ENCODE peak calls at places on chromosomes 5 and 9, in ten cellular contexts. One of them, this sample, is unnamed.

GRCh38 chr5:168974081-168974480 is 326.9 kb downstream of the SLIT3 start:
- DNase-seq in AG04449: no peak
- DNase-seq in astrocyte of the cerebellum: no peak
- DNase-seq in GM13976: no peak
- DNase-seq in CD4-positive, alpha-beta T cell: no peak
- DNase-seq in lower lobe of right lung: no peak
- DNase-seq in brain microvascular endothelial cell: no peak
- DNase-seq in Panc1: no peak
- DNase-seq in psoas muscle: no peak
- DNase-seq in foreskin fibroblast: no peak
- DNase-seq in this sample: no peak

GRCh38 chr5:56527174-56527573 is 288.2 kb upstream of the MAP3K1 start:
- DNase-seq in AG04449: no peak
- DNase-seq in astrocyte of the cerebellum: no peak
- DNase-seq in GM13976: no peak
- DNase-seq in CD4-positive, alpha-beta T cell: no peak
- DNase-seq in lower lobe of right lung: no peak
- DNase-seq in brain microvascular endothelial cell: no peak
- DNase-seq in Panc1: no peak
- DNase-seq in psoas muscle: no peak
- DNase-seq in foreskin fibroblast: no peak
- DNase-seq in this sample: no peak

GRCh38 chr5:63961598-63962161 is 565 bp downstream of the HTR1A start:
- DNase-seq in AG04449: no peak
- DNase-seq in astrocyte of the cerebellum: no peak
- DNase-seq in GM13976: peak
- DNase-seq in CD4-positive, alpha-beta T cell: no peak
- DNase-seq in lower lobe of right lung: no peak
- DNase-seq in brain microvascular endothelial cell: no peak
- DNase-seq in Panc1: no peak
- DNase-seq in psoas muscle: peak
- DNase-seq in foreskin fibroblast: no peak
- DNase-seq in this sample: no peak

GRCh38 chr5:11928909-11929308 is 24.7 kb upstream of the CTNND2 start:
- DNase-seq in AG04449: no peak
- DNase-seq in astrocyte of the cerebellum: no peak
- DNase-seq in GM13976: no peak
- DNase-seq in CD4-positive, alpha-beta T cell: no peak
- DNase-seq in lower lobe of right lung: no peak
- DNase-seq in brain microvascular endothelial cell: no peak
- DNase-seq in Panc1: no peak
- DNase-seq in psoas muscle: no peak
- DNase-seq in foreskin fibroblast: no peak
- DNase-seq in this sample: no peak

GRCh38 chr5:169577966-169578365 is 5.6 kb upstream of the SPDL1 start:
- DNase-seq in AG04449: no peak
- DNase-seq in astrocyte of the cerebellum: no peak
- DNase-seq in GM13976: no peak
- DNase-seq in CD4-positive, alpha-beta T cell: no peak
- DNase-seq in lower lobe of right lung: no peak
- DNase-seq in brain microvascular endothelial cell: no peak
- DNase-seq in Panc1: no peak
- DNase-seq in psoas muscle: no peak
- DNase-seq in foreskin fibroblast: no peak
- DNase-seq in this sample: no peak

GRCh38 chr9:34001308-34001707 is 47.4 kb downstream of the UBAP2 start:
- DNase-seq in AG04449: no peak
- DNase-seq in astrocyte of the cerebellum: no peak
- DNase-seq in GM13976: no peak
- DNase-seq in CD4-positive, alpha-beta T cell: no peak
- DNase-seq in lower lobe of right lung: no peak
- DNase-seq in brain microvascular endothelial cell: no peak
- DNase-seq in Panc1: no peak
- DNase-seq in psoas muscle: no peak
- DNase-seq in foreskin fibroblast: no peak
- DNase-seq in this sample: no peak

GRCh38 chr5:132484386-132484715 is 6.2 kb downstream of the IRF1 start:
- DNase-seq in AG04449: no peak
- DNase-seq in astrocyte of the cerebellum: no peak
- DNase-seq in GM13976: no peak
- DNase-seq in CD4-positive, alpha-beta T cell: no peak
- DNase-seq in lower lobe of right lung: no peak
- DNase-seq in brain microvascular endothelial cell: no peak
- DNase-seq in Panc1: no peak
- DNase-seq in psoas muscle: no peak
- DNase-seq in foreskin fibroblast: no peak
- DNase-seq in this sample: no peak

GRCh38 chr9:12847591-12847990 is 72.8 kb downstream of the LURAP1L start:
- DNase-seq in AG04449: no peak
- DNase-seq in astrocyte of the cerebellum: no peak
- DNase-seq in GM13976: no peak
- DNase-seq in CD4-positive, alpha-beta T cell: no peak
- DNase-seq in lower lobe of right lung: no peak
- DNase-seq in brain microvascular endothelial cell: no peak
- DNase-seq in Panc1: no peak
- DNase-seq in psoas muscle: no peak
- DNase-seq in foreskin fibroblast: no peak
- DNase-seq in this sample: no peak

GRCh38 chr5:126972062-126972895 is 58.1 kb downstream of the MARCHF3 start:
- DNase-seq in AG04449: no peak
- DNase-seq in astrocyte of the cerebellum: no peak
- DNase-seq in GM13976: peak
- DNase-seq in CD4-positive, alpha-beta T cell: no peak
- DNase-seq in lower lobe of right lung: no peak
- DNase-seq in brain microvascular endothelial cell: no peak
- DNase-seq in Panc1: no peak
- DNase-seq in psoas muscle: no peak
- DNase-seq in foreskin fibroblast: no peak
- DNase-seq in this sample: peak

GRCh38 chr5:143248822-143249579 is 154.5 kb downstream of the NR3C1 start:
- DNase-seq in AG04449: peak
- DNase-seq in astrocyte of the cerebellum: peak
- DNase-seq in GM13976: no peak
- DNase-seq in CD4-positive, alpha-beta T cell: no peak
- DNase-seq in lower lobe of right lung: no peak
- DNase-seq in brain microvascular endothelial cell: peak
- DNase-seq in Panc1: no peak
- DNase-seq in psoas muscle: no peak
- DNase-seq in foreskin fibroblast: peak
- DNase-seq in this sample: no peak

GRCh38 chr5:131252824-131253171 is 11.1 kb upstream of the CDC42SE2 start:
- DNase-seq in AG04449: no peak
- DNase-seq in astrocyte of the cerebellum: no peak
- DNase-seq in GM13976: peak
- DNase-seq in CD4-positive, alpha-beta T cell: peak
- DNase-seq in lower lobe of right lung: peak
- DNase-seq in brain microvascular endothelial cell: no peak
- DNase-seq in Panc1: no peak
- DNase-seq in psoas muscle: peak
- DNase-seq in foreskin fibroblast: no peak
- DNase-seq in this sample: peak

GRCh38 chr9:77588319-77588937 is 59.7 kb downstream of the GNA14 start:
- DNase-seq in AG04449: peak
- DNase-seq in astrocyte of the cerebellum: peak
- DNase-seq in GM13976: no peak
- DNase-seq in CD4-positive, alpha-beta T cell: no peak
- DNase-seq in lower lobe of right lung: no peak
- DNase-seq in brain microvascular endothelial cell: peak
- DNase-seq in Panc1: no peak
- DNase-seq in psoas muscle: no peak
- DNase-seq in foreskin fibroblast: peak
- DNase-seq in this sample: no peak

GRCh38 chr9:103397868-103398600 is 402.9 kb downstream of the CYLC2 start:
- DNase-seq in AG04449: no peak
- DNase-seq in astrocyte of the cerebellum: peak
- DNase-seq in GM13976: peak
- DNase-seq in CD4-positive, alpha-beta T cell: no peak
- DNase-seq in lower lobe of right lung: no peak
- DNase-seq in brain microvascular endothelial cell: peak
- DNase-seq in Panc1: peak
- DNase-seq in psoas muscle: no peak
- DNase-seq in foreskin fibroblast: no peak
- DNase-seq in this sample: peak

GRCh38 chr5:138649775-138650174 is 74.6 kb upstream of the HSPA9 start:
- DNase-seq in AG04449: no peak
- DNase-seq in astrocyte of the cerebellum: no peak
- DNase-seq in GM13976: no peak
- DNase-seq in CD4-positive, alpha-beta T cell: no peak
- DNase-seq in lower lobe of right lung: no peak
- DNase-seq in brain microvascular endothelial cell: no peak
- DNase-seq in Panc1: no peak
- DNase-seq in psoas muscle: no peak
- DNase-seq in foreskin fibroblast: no peak
- DNase-seq in this sample: no peak

GRCh38 chr9:84325347-84325982 is 15.1 kb downstream of the SLC28A3 start:
- DNase-seq in AG04449: no peak
- DNase-seq in astrocyte of the cerebellum: no peak
- DNase-seq in GM13976: no peak
- DNase-seq in CD4-positive, alpha-beta T cell: no peak
- DNase-seq in lower lobe of right lung: no peak
- DNase-seq in brain microvascular endothelial cell: no peak
- DNase-seq in Panc1: no peak
- DNase-seq in psoas muscle: no peak
- DNase-seq in foreskin fibroblast: no peak
- DNase-seq in this sample: no peak

DNA sequence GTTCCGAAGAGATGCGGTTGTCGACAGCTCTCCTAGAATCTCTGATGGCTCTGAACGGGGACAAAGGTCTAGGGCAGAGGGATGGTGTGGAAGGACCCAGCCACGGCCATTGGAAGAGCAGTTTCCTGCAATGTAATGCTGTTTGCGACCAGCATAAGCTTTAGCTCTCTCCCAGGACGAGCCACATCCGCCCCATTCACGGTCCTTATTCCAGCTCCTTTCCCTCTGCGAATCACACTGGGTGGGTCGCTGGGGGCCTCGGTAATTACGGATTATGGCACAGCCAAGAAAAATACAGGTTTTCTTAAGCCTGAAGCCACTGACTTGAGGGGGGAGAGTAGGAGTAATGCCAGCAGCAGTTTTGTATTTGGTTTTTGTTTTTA is 22.7 kb downstream of the ANXA2R start:
- DNase-seq in AG04449: no peak
- DNase-seq in astrocyte of the cerebellum: no peak
- DNase-seq in GM13976: no peak
- DNase-seq in CD4-positive, alpha-beta T cell: peak
- DNase-seq in lower lobe of right lung: no peak
- DNase-seq in brain microvascular endothelial cell: no peak
- DNase-seq in Panc1: no peak
- DNase-seq in psoas muscle: peak
- DNase-seq in foreskin fibroblast: no peak
- DNase-seq in this sample: no peak
- TF ChIP-seq CTCF in AG04449: no peak
- TF ChIP-seq CTCF in astrocyte of the cerebellum: no peak
- TF ChIP-seq CTCF in GM13976: no peak
- TF ChIP-seq CTCF in CD4-positive, alpha-beta T cell: no peak
- TF ChIP-seq CTCF in lower lobe of right lung: no peak
- TF ChIP-seq CTCF in brain microvascular endothelial cell: no peak
- TF ChIP-seq CTCF in Panc1: no peak
- TF ChIP-seq CTCF in psoas muscle: peak
- TF ChIP-seq CTCF in foreskin fibroblast: no peak
- TF ChIP-seq CTCF in this sample: no peak

DNA sequence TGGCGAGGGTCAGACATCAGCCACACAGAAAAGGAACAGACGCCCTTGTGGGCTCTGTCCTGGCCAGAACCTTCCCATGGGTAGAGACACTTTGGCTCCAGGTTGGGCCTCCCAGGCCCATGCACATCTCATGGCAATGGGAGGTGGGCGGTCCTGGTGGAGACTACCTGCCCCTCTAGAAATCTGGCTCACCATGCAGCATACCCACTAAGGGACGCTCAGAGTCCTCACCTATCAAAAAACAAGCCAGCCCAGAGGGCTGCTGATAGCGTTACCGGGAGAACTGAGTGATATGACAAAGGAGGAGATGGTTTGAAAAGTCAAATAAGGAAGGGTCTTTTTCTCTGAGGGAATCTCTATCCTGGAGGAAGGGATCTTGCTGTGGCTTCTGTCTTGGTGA is 62.1 kb downstream of the C5orf15 start:
- DNase-seq in AG04449: no peak
- DNase-seq in astrocyte of the cerebellum: no peak
- DNase-seq in GM13976: no peak
- DNase-seq in CD4-positive, alpha-beta T cell: no peak
- DNase-seq in lower lobe of right lung: no peak
- DNase-seq in brain microvascular endothelial cell: no peak
- DNase-seq in Panc1: no peak
- DNase-seq in psoas muscle: no peak
- DNase-seq in foreskin fibroblast: no peak
- DNase-seq in this sample: no peak
- TF ChIP-seq CTCF in AG04449: no peak
- TF ChIP-seq CTCF in astrocyte of the cerebellum: no peak
- TF ChIP-seq CTCF in GM13976: no peak
- TF ChIP-seq CTCF in CD4-positive, alpha-beta T cell: no peak
- TF ChIP-seq CTCF in lower lobe of right lung: no peak
- TF ChIP-seq CTCF in brain microvascular endothelial cell: no peak
- TF ChIP-seq CTCF in Panc1: no peak
- TF ChIP-seq CTCF in psoas muscle: no peak
- TF ChIP-seq CTCF in foreskin fibroblast: no peak
- TF ChIP-seq CTCF in this sample: no peak

DNA sequence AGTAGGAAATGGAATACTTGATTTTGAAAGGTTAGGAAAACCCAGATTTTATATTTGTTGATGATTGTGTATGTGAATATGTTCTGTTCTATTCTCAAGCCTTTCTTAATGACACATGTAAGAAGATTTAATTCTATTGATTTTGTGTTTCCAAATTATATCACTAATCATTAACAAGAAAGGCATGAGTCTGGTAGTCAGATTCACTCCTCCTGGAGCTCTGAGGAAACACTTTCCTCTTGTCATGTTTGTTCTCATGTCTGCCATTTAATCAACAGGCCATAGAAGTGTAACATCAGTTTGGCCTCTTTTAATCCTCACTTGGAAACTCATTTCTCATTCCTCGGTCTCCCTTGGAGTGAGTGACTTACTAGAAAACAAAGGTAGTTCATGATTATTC is 40.6 kb upstream of the F2R start:
- DNase-seq in AG04449: no peak
- DNase-seq in astrocyte of the cerebellum: no peak
- DNase-seq in GM13976: no peak
- DNase-seq in CD4-positive, alpha-beta T cell: no peak
- DNase-seq in lower lobe of right lung: no peak
- DNase-seq in brain microvascular endothelial cell: no peak
- DNase-seq in Panc1: no peak
- DNase-seq in psoas muscle: no peak
- DNase-seq in foreskin fibroblast: no peak
- DNase-seq in this sample: no peak
- TF ChIP-seq CTCF in AG04449: no peak
- TF ChIP-seq CTCF in astrocyte of the cerebellum: no peak
- TF ChIP-seq CTCF in GM13976: no peak
- TF ChIP-seq CTCF in CD4-positive, alpha-beta T cell: no peak
- TF ChIP-seq CTCF in lower lobe of right lung: no peak
- TF ChIP-seq CTCF in brain microvascular endothelial cell: no peak
- TF ChIP-seq CTCF in Panc1: no peak
- TF ChIP-seq CTCF in psoas muscle: no peak
- TF ChIP-seq CTCF in foreskin fibroblast: no peak
- TF ChIP-seq CTCF in this sample: no peak

DNA sequence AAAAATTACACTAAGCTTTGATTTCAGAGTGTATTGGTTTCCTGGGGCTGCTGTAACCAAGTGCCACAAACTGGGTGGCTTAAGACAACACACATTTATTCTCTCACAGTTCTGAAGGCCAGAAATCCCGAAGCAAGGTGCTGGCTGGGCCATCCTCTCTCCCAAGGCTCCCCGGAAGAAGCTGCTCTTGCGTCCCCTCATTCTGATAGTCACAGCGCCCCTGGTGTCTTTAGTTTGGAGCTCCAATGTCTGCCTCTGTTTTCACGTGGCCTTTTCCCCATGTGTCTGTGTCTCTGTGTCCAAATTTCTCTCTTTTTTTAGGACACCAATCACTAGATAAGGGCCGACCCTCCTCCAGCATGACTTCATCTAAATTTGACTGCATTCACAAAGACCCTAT is 56.7 kb downstream of the ROPN1L start:
- DNase-seq in AG04449: no peak
- DNase-seq in astrocyte of the cerebellum: no peak
- DNase-seq in GM13976: no peak
- DNase-seq in CD4-positive, alpha-beta T cell: no peak
- DNase-seq in lower lobe of right lung: no peak
- DNase-seq in brain microvascular endothelial cell: no peak
- DNase-seq in Panc1: no peak
- DNase-seq in psoas muscle: no peak
- DNase-seq in foreskin fibroblast: no peak
- DNase-seq in this sample: no peak
- TF ChIP-seq CTCF in AG04449: no peak
- TF ChIP-seq CTCF in astrocyte of the cerebellum: no peak
- TF ChIP-seq CTCF in GM13976: no peak
- TF ChIP-seq CTCF in CD4-positive, alpha-beta T cell: no peak
- TF ChIP-seq CTCF in lower lobe of right lung: no peak
- TF ChIP-seq CTCF in brain microvascular endothelial cell: peak
- TF ChIP-seq CTCF in Panc1: no peak
- TF ChIP-seq CTCF in psoas muscle: no peak
- TF ChIP-seq CTCF in foreskin fibroblast: no peak
- TF ChIP-seq CTCF in this sample: no peak